ENCODE peak calls at places on chromosomes 6 and 20, in four cellular contexts. J is A549, B is K562, A is HepG2. I is an unnamed sample.

GRCh38 chr6:153092082-153093013 is 38.7 kb downstream of the RGS17 start:
- DNase-seq in A (no peak), J (no peak), B (no peak), I (peak)

GRCh38 chr20:21435576-21435975 is 38.2 kb upstream of the NKX2-4 start:
- DNase-seq in A (no peak), B (no peak), J (no peak), I (no peak)

GRCh38 chr6:89985744-89986493 is 91.7 kb downstream of the GJA10 start:
- DNase-seq in J (no peak), B (peak), A (no peak), I (no peak)

GRCh38 chr6:20403766-20404640 is 2.3 kb downstream of the E2F3 start:
- DNase-seq in B (peak), J (peak), A (peak), I (no peak)

GRCh38 chr6:46888031-46888430 is 33.7 kb downstream of the ADGRF5 start:
- DNase-seq in A (no peak), J (no peak), B (no peak), I (no peak)

GRCh38 chr6:81171991-81172740 is 580.3 kb downstream of the TENT5A start:
- DNase-seq in A (no peak), B (no peak), J (no peak), I (no peak)

GRCh38 chr6:55704421-55704820 is 125.4 kb upstream of the HMGCLL1 start:
- DNase-seq in J (no peak), B (no peak), A (no peak), I (no peak)

GRCh38 chr6:169165031-169165430 is 88.6 kb downstream of the THBS2 start:
- DNase-seq in A (no peak), J (no peak), B (no peak), I (no peak)

GRCh38 chr6:22622390-22622789 is 53.0 kb downstream of the HDGFL1 start:
- DNase-seq in A (no peak), B (no peak), J (no peak), I (no peak)

GRCh38 chr6:25312034-25312620 is 33.0 kb downstream of the CARMIL1 start:
- DNase-seq in A (no peak), J (no peak), B (no peak), I (no peak)

GRCh38 chr20:373171-373890 is 7.2 kb upstream of the TRIB3 start:
- DNase-seq in B (peak), J (peak), A (peak), I (no peak)

GRCh38 chr6:52597738-52598122 is 20.9 kb upstream of the TRAM2 start:
- DNase-seq in J (no peak), B (no peak), A (no peak), I (no peak)

GRCh38 chr6:45722876-45723275 is 292.8 kb downstream of the CLIC5 start:
- DNase-seq in B (no peak), J (no peak), A (no peak), I (no peak)

GRCh38 chr6:85163553-85163952 is 286.3 kb upstream of the NT5E start:
- DNase-seq in A (no peak), B (no peak), J (no peak), I (no peak)

GRCh38 chr6:40352527-40353170 is 234.5 kb downstream of the LRFN2 start:
- DNase-seq in B (no peak), J (no peak), A (no peak), I (no peak)

GRCh38 chr20:22607695-22608094 is 23.3 kb upstream of the FOXA2 start:
- DNase-seq in B (no peak), J (no peak), A (no peak), I (no peak)

GRCh38 chr6:140077712-140078551 is 703.5 kb upstream of the CITED2 start:
- DNase-seq in A (no peak), B (no peak), J (no peak), I (no peak)

GRCh38 chr20:51563597-51564332 is 21.2 kb upstream of the NFATC2 start:
- DNase-seq in J (peak), B (peak), A (peak), I (no peak)

GRCh38 chr20:45835230-45836224 is 1.9 kb downstream of the SNX21 start:
- DNase-seq in A (no peak), B (peak), J (no peak), I (no peak)

GRCh38 chr6:108732101-108732870 is 115.9 kb upstream of the ARMC2 start:
- DNase-seq in A (no peak), B (no peak), J (no peak), I (no peak)

GRCh38 chr6:41728954-41729353 is 6.5 kb downstream of the TFEB start:
- DNase-seq in A (no peak), B (no peak), J (no peak), I (no peak)

GRCh38 chr6:815348-815738 is 122.4 kb upstream of the EXOC2 start:
- DNase-seq in A (peak), B (peak), J (no peak), I (no peak)

GRCh38 chr20:57244627-57245214 is 21.7 kb downstream of the BMP7 start:
- DNase-seq in J (no peak), A (no peak), B (no peak), I (no peak)

GRCh38 chr20:6265204-6265904 is 142.5 kb upstream of the FERMT1 start:
- DNase-seq in A (peak), J (peak), B (no peak), I (no peak)

GRCh38 chr6:19824058-19824807 is 12.9 kb upstream of the ID4 start:
- DNase-seq in A (no peak), J (no peak), B (no peak), I (no peak)

GRCh38 chr6:77462359-77463307 is 658 bp downstream of the HTR1B start:
- DNase-seq in J (no peak), A (no peak), B (no peak), I (no peak)

GRCh38 chr20:38145094-38146075 is 19.7 kb downstream of the TGM2 start:
- DNase-seq in B (no peak), A (peak), J (no peak), I (no peak)
- TF ChIP-seq CHD4 in B (no peak), A (no peak), J (no peak), I (no peak)

DNA sequence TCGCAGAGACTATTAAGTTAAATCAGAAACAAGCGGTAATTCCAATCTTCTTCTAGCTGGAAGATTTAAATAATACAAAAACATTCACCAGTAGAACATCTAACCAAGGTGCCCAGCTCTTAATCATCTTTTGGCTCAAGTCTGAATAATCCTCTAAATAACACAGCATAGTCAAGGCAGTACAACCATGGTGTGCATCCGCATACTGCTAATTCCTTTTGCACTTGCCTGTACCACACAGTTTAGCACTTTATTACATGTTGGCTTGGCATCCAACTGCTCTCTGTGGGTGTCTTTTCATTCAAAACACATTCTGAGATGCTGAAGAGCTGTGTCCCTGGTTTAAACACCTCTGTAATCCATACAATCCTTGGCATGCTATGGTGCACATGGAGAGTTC is 42.3 kb downstream of the VGLL2 start:
- DNase-seq in J (no peak), A (no peak), B (no peak), I (no peak)
- TF ChIP-seq CHD4 in J (no peak), A (no peak), B (no peak), I (no peak)

GRCh38 chr6:82711992-82712788 is 348.6 kb downstream of the TPBG start:
- DNase-seq in A (no peak), J (no peak), B (no peak), I (no peak)
- TF ChIP-seq CHD4 in A (no peak), J (no peak), B (no peak), I (no peak)

GRCh38 chr6:6057442-6058053 is 50.8 kb upstream of the NRN1 start:
- DNase-seq in A (peak), J (peak), B (peak), I (peak)
- TF ChIP-seq CHD4 in A (no peak), J (no peak), B (no peak), I (no peak)

GRCh38 chr6:6841571-6841970 is 253.1 kb downstream of the LY86 start:
- DNase-seq in J (no peak), B (no peak), A (no peak), I (no peak)
- TF ChIP-seq CHD4 in J (no peak), B (no peak), A (no peak), I (no peak)

GRCh38 chr6:3449321-3449720 is 7.5 kb downstream of the SLC22A23 start:
- DNase-seq in A (no peak), J (no peak), B (no peak), I (no peak)

GRCh38 chr6:3453410-3453809 is 3.4 kb downstream of the SLC22A23 start:
- DNase-seq in B (no peak), A (no peak), J (no peak), I (no peak)

GRCh38 chr6:3449750-3450305 is 7.0 kb downstream of the SLC22A23 start:
- DNase-seq in A (no peak), B (no peak), J (no peak), I (peak)

GRCh38 chr6:3450888-3451287 is 6.0 kb downstream of the SLC22A23 start:
- DNase-seq in B (no peak), J (no peak), A (no peak), I (no peak)

DNA sequence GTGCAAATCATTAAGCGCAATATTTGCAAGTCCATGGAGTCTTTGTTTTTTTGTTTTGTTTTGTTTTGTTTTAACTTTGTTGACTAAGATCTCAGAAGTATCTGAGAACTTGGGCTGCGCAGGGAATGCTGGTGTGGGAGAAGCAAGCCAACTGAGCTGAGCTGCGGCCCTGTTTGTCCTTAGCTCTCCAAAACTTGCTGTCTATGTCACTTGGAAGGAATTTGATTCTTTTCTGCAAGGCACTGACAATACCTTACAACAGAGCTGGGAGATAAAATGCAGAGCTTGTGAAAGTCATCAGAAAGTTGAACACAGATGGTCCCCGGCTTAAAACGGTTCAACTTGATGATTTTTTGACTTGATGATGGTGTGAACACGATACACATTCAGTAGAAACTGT is 5.4 kb downstream of the SLC22A23 start:
- DNase-seq in J (no peak), B (no peak), A (no peak), I (no peak)
- TF ChIP-seq CHD4 in J (no peak), B (no peak), A (no peak), I (no peak)

GRCh38 chr6:157376706-157377230 is 4.2 kb upstream of the ZDHHC14 start:
- DNase-seq in J (no peak), A (no peak), B (no peak), I (no peak)
- TF ChIP-seq CHD4 in J (no peak), A (no peak), B (no peak), I (no peak)

GRCh38 chr6:57265755-57266221 is 43.7 kb upstream of the RAB23 start:
- DNase-seq in B (no peak), A (no peak), J (no peak), I (no peak)

GRCh38 chr6:57268294-57268640 is 46.2 kb upstream of the RAB23 start:
- DNase-seq in J (no peak), A (no peak), B (no peak), I (no peak)

GRCh38 chr6:57262901-57263694 is 41.0 kb upstream of the RAB23 start:
- DNase-seq in J (no peak), A (no peak), B (no peak), I (no peak)

GRCh38 chr6:57262491-57262890 is 40.4 kb upstream of the RAB23 start:
- DNase-seq in B (no peak), A (no peak), J (no peak), I (no peak)

GRCh38 chr6:57267586-57268293 is 45.6 kb upstream of the RAB23 start:
- DNase-seq in B (peak), J (peak), A (peak), I (peak)
- TF ChIP-seq CHD4 in B (no peak), J (no peak), A (no peak), I (no peak)